ENCODE peak calls at places on chromosome 15, in five cellular contexts. N is fibroblast of lung; V is NCI-H748 treated with DMSO at 0.1 percent for 48 hours; H is activated T-cell treated with anti-CD3 and anti-CD28 coated beads, Interleukin-2, amount 50 U/mL, for 1 hour; O is GM18507. I is an unnamed sample.

GRCh38 chr15:61008915-61009314 is 220.2 kb downstream of the RORA start:
- DNase-seq in N (no peak), V (no peak), H (no peak), O (no peak), I (no peak)

GRCh38 chr15:68258684-68259083 is 18.9 kb upstream of the FEM1B start:
- DNase-seq in N (no peak), V (no peak), H (no peak), O (no peak), I (no peak)

GRCh38 chr15:90535254-90535653 is 5.5 kb downstream of the CRTC3 start:
- DNase-seq in N (no peak), V (no peak), H (no peak), O (no peak), I (no peak)

GRCh38 chr15:74433592-74434259 is at the start of gene SEMA7A:
- DNase-seq in N (peak), V (peak), H (peak), O (peak), I (peak)

GRCh38 chr15:73906346-73907017 is 19.8 kb upstream of the LOXL1 start:
- DNase-seq in N (peak), V (no peak), H (no peak), O (no peak), I (no peak)

GRCh38 chr15:43998607-43999006 is 171.8 kb downstream of the WDR76 start:
- DNase-seq in N (peak), V (no peak), H (no peak), O (no peak), I (no peak)

GRCh38 chr15:85793641-85794597 is 806 bp downstream of the KLHL25 start:
- DNase-seq in N (peak), V (peak), H (peak), O (no peak), I (no peak)

GRCh38 chr15:48625126-48625525 is 20.4 kb downstream of the FBN1 start:
- DNase-seq in N (peak), V (no peak), H (no peak), O (no peak), I (no peak)

I was measured in COR-L47.